ENCODE peak calls at places on chromosomes 7 and 10, in four cellular contexts. T is GM12878, E is HepG2, F is SK-N-SH. S is an unnamed sample.

GRCh38 chr10:131211146-131211545 is 100.4 kb downstream of the TCERG1L start:
- DNase-seq in E (no peak), T (no peak), F (no peak), S (no peak)

GRCh38 chr7:26457702-26458327 is 166.2 kb downstream of the SNX10 start:
- DNase-seq in T (no peak), F (peak), E (no peak), S (no peak)

GRCh38 chr7:28891192-28891872 is 66.8 kb downstream of the TRIL start:
- DNase-seq in T (no peak), E (peak), F (no peak), S (peak)

GRCh38 chr7:103240806-103241205 is 56.4 kb upstream of the PMPCB start:
- DNase-seq in T (no peak), E (no peak), F (no peak), S (no peak)

GRCh38 chr10:31242902-31243301 is 76.1 kb upstream of the ZEB1 start:
- DNase-seq in E (peak), F (peak), T (peak), S (peak)

GRCh38 chr7:98921608-98922372 is 43.5 kb downstream of the TRRAP start:
- DNase-seq in F (no peak), E (peak), T (no peak), S (peak)

GRCh38 chr10:11878776-11879175 is 55.6 kb downstream of the PROSER2 start:
- DNase-seq in F (no peak), T (no peak), E (no peak), S (no peak)

GRCh38 chr7:134378562-134378961 is 61.8 kb upstream of the SLC35B4 start:
- DNase-seq in F (no peak), T (no peak), E (no peak), S (no peak)

GRCh38 chr10:91672021-91672608 is 39.2 kb upstream of the PPP1R3C start:
- DNase-seq in T (no peak), E (no peak), F (peak), S (no peak)

GRCh38 chr10:68428396-68428795 is 21.3 kb upstream of the RUFY2 start:
- DNase-seq in F (no peak), E (no peak), T (no peak), S (no peak)

GRCh38 chr10:52542891-52543290 is 228.8 kb downstream of the DKK1 start:
- DNase-seq in T (no peak), E (no peak), F (no peak), S (no peak)

GRCh38 chr7:104979167-104979841 is 34.7 kb upstream of the KMT2E start:
- DNase-seq in T (no peak), E (no peak), F (no peak), S (no peak)

GRCh38 chr7:46454796-46455195 is 533.7 kb upstream of the IGFBP3 start:
- DNase-seq in T (no peak), E (no peak), F (no peak), S (no peak)

GRCh38 chr10:73182568-73182967 is 14.6 kb downstream of the FAM149B1 start:
- DNase-seq in F (no peak), E (no peak), T (no peak), S (no peak)

GRCh38 chr7:47400741-47401206 is 181.1 kb downstream of the TNS3 start:
- DNase-seq in F (no peak), T (no peak), E (no peak), S (no peak)

GRCh38 chr10:131843881-131844284 is 56.9 kb upstream of the PPP2R2D start:
- DNase-seq in T (no peak), E (no peak), F (no peak), S (no peak)

GRCh38 chr7:7315851-7316250 is 133.5 kb downstream of the C1GALT1 start:
- DNase-seq in E (no peak), T (no peak), F (no peak), S (no peak)

GRCh38 chr10:97406064-97406463 is 4.9 kb upstream of the RRP12 start:
- DNase-seq in F (no peak), T (no peak), E (no peak), S (no peak)

GRCh38 chr7:126026421-126027088 is 1096.9 kb upstream of the POT1 start:
- DNase-seq in F (no peak), E (no peak), T (no peak), S (no peak)

GRCh38 chr7:41715000-41715399 is 12.1 kb upstream of the INHBA start:
- DNase-seq in T (no peak), F (no peak), E (no peak), S (no peak)

GRCh38 chr10:120765241-120765803 is 85.8 kb upstream of the WDR11 start:
- DNase-seq in T (no peak), F (peak), E (no peak), S (no peak)

GRCh38 chr7:46839651-46840050 is 742.3 kb downstream of the TNS3 start:
- DNase-seq in T (no peak), F (no peak), E (no peak), S (no peak)

GRCh38 chr7:118264836-118265235 is 40.3 kb downstream of the ANKRD7 start:
- DNase-seq in E (no peak), F (no peak), T (no peak), S (no peak)

GRCh38 chr10:76287856-76288255 is 856.4 kb downstream of the LRMDA start:
- DNase-seq in E (no peak), T (no peak), F (no peak), S (no peak)

GRCh38 chr7:79506481-79506880 is 53.0 kb upstream of the MAGI2 start:
- DNase-seq in E (peak), F (no peak), T (no peak), S (no peak)

GRCh38 chr7:47497367-47498096 is 84.4 kb downstream of the TNS3 start:
- DNase-seq in T (peak), F (peak), E (no peak), S (no peak)

GRCh38 chr10:82319046-82319445 is 444.1 kb downstream of the NRG3 start:
- DNase-seq in T (no peak), E (no peak), F (no peak), S (no peak)

DNA sequence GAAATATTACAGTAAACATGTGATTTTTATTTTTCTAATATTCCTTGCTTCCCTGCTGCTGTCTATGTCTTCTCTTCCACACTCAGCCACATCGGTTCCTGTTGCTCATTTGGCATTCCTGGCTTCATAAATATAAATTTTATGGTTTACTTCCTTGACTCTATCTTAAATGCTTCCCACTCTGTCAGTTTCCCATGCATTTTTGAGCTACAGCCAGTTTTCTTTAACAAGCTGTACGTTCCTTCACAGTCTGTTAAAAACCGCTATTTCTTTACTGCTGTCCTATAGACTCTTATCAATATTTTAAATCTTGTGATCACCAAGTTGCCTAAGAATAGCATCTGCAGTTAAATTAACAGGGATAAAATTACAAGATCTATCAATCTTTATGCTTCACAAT is 103.0 kb upstream of the RHOBTB1 start:
- DNase-seq in E (no peak), T (no peak), F (no peak), S (no peak)
- TF ChIP-seq TCF12 in E (no peak), T (no peak), F (no peak), S (no peak)

DNA sequence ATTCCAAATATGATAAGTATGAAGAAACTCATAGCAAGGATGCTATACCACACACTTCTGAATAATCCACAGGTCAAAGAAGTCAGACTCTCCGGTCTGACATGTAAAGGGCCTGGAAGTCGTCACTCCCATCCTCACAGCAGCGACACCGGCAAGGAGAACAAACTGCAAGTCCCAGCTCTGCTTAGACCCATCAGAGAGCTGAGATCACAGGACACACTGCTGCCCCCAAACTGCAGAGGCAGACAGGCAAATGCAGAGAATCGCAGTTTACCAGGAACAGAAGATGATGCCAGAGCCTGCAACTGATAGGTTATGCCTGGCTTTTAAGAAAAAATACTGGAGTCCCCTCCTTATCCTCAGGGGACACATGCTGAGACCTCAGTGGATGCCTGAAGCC is 62.1 kb downstream of the AMZ1 start:
- DNase-seq in F (no peak), T (no peak), E (no peak), S (no peak)
- TF ChIP-seq TCF12 in F (peak), T (no peak), E (no peak), S (no peak)

DNA sequence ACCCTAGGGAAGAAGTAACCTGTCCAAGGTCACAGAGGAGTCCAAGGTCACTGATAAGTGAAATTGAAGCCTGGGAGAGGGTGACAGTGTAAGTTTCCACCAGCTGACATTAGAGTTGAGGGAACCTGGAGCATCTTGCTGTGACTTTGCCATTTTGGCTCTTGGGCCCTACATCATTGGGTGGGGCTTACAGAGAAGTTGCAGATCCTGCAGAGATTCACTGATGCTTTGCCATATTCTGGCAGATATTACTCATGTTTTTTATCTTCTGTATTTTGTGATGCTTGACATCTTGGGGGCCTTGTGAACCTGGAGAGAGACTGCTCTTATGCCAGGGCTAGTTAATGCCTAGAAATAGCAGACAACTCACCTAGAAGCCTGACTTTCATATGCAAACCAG is 36.5 kb downstream of the SMKR1 start:
- DNase-seq in T (no peak), E (no peak), F (no peak), S (no peak)
- TF ChIP-seq TCF12 in T (no peak), E (no peak), F (no peak), S (no peak)

GRCh38 chr10:7350541-7351195 is 60.2 kb downstream of the SFMBT2 start:
- DNase-seq in E (no peak), T (no peak), F (no peak), S (no peak)

GRCh38 chr10:7359954-7360353 is 50.9 kb downstream of the SFMBT2 start:
- DNase-seq in E (no peak), T (no peak), F (no peak), S (no peak)

GRCh38 chr10:7357193-7357592 is 53.6 kb downstream of the SFMBT2 start:
- DNase-seq in F (no peak), E (no peak), T (no peak), S (no peak)

GRCh38 chr10:7351905-7352304 is 58.9 kb downstream of the SFMBT2 start:
- DNase-seq in E (no peak), T (no peak), F (no peak), S (no peak)

GRCh38 chr10:7354330-7355047 is 56.3 kb downstream of the SFMBT2 start:
- DNase-seq in F (peak), E (no peak), T (no peak), S (no peak)
- TF ChIP-seq TCF12 in F (peak), E (no peak), T (no peak), S (no peak)